ENCODE peak calls at places on chromosomes 6 and 20, in eight cellular contexts. One of them, this sample, is unnamed.

GRCh38 chr6:31116661-31117385 is 2.2 kb downstream of the PSORS1C1 start:
- DNase-seq in endothelial cell: no peak
- DNase-seq in stimulated activated CD8-positive, alpha-beta memory T cell treated with anti-CD3 and anti-CD28 coated beads, Interleukin-2, amount 100 ng/mL, for 48 hours: no peak
- DNase-seq in nephron progenitor cell: no peak
- DNase-seq in AG09319: no peak
- DNase-seq in SK-MEL-5: no peak
- DNase-seq in GM13977: no peak
- DNase-seq in substantia nigra: no peak
- DNase-seq in this sample: no peak

GRCh38 chr20:59144179-59144830 is 19.3 kb upstream of the ZNF831 start:
- DNase-seq in endothelial cell: no peak
- DNase-seq in stimulated activated CD8-positive, alpha-beta memory T cell treated with anti-CD3 and anti-CD28 coated beads, Interleukin-2, amount 100 ng/mL, for 48 hours: peak
- DNase-seq in nephron progenitor cell: no peak
- DNase-seq in AG09319: no peak
- DNase-seq in SK-MEL-5: no peak
- DNase-seq in GM13977: no peak
- DNase-seq in substantia nigra: no peak
- DNase-seq in this sample: no peak

GRCh38 chr6:2209226-2209809 is 36.1 kb downstream of the GMDS start:
- DNase-seq in endothelial cell: peak
- DNase-seq in stimulated activated CD8-positive, alpha-beta memory T cell treated with anti-CD3 and anti-CD28 coated beads, Interleukin-2, amount 100 ng/mL, for 48 hours: peak
- DNase-seq in nephron progenitor cell: peak
- DNase-seq in AG09319: no peak
- DNase-seq in SK-MEL-5: peak
- DNase-seq in GM13977: peak
- DNase-seq in substantia nigra: no peak
- DNase-seq in this sample: no peak

GRCh38 chr20:13220194-13220856 is 749 bp upstream of the ISM1 start:
- DNase-seq in endothelial cell: peak
- DNase-seq in stimulated activated CD8-positive, alpha-beta memory T cell treated with anti-CD3 and anti-CD28 coated beads, Interleukin-2, amount 100 ng/mL, for 48 hours: no peak
- DNase-seq in nephron progenitor cell: peak
- DNase-seq in AG09319: no peak
- DNase-seq in SK-MEL-5: no peak
- DNase-seq in GM13977: peak
- DNase-seq in substantia nigra: no peak
- DNase-seq in this sample: no peak

GRCh38 chr6:30726506-30727413 is 6.6 kb downstream of the TUBB start:
- DNase-seq in endothelial cell: no peak
- DNase-seq in stimulated activated CD8-positive, alpha-beta memory T cell treated with anti-CD3 and anti-CD28 coated beads, Interleukin-2, amount 100 ng/mL, for 48 hours: no peak
- DNase-seq in nephron progenitor cell: no peak
- DNase-seq in AG09319: no peak
- DNase-seq in SK-MEL-5: no peak
- DNase-seq in GM13977: no peak
- DNase-seq in substantia nigra: no peak
- DNase-seq in this sample: no peak

GRCh38 chr6:135383766-135384165 is 113.8 kb downstream of the AHI1 start:
- DNase-seq in endothelial cell: no peak
- DNase-seq in stimulated activated CD8-positive, alpha-beta memory T cell treated with anti-CD3 and anti-CD28 coated beads, Interleukin-2, amount 100 ng/mL, for 48 hours: no peak
- DNase-seq in nephron progenitor cell: no peak
- DNase-seq in AG09319: no peak
- DNase-seq in SK-MEL-5: no peak
- DNase-seq in GM13977: no peak
- DNase-seq in substantia nigra: no peak
- DNase-seq in this sample: no peak

GRCh38 chr20:53413188-53413631 is 180.4 kb downstream of the ZNF217 start:
- DNase-seq in endothelial cell: peak
- DNase-seq in stimulated activated CD8-positive, alpha-beta memory T cell treated with anti-CD3 and anti-CD28 coated beads, Interleukin-2, amount 100 ng/mL, for 48 hours: peak
- DNase-seq in nephron progenitor cell: peak
- DNase-seq in AG09319: no peak
- DNase-seq in SK-MEL-5: peak
- DNase-seq in GM13977: peak
- DNase-seq in substantia nigra: no peak
- DNase-seq in this sample: peak

GRCh38 chr6:25601797-25602679 is 50.0 kb upstream of the SCGN start:
- DNase-seq in endothelial cell: no peak
- DNase-seq in stimulated activated CD8-positive, alpha-beta memory T cell treated with anti-CD3 and anti-CD28 coated beads, Interleukin-2, amount 100 ng/mL, for 48 hours: no peak
- DNase-seq in nephron progenitor cell: no peak
- DNase-seq in AG09319: peak
- DNase-seq in SK-MEL-5: peak
- DNase-seq in GM13977: peak
- DNase-seq in substantia nigra: no peak
- DNase-seq in this sample: no peak

GRCh38 chr6:158773581-158774449 is 45.4 kb downstream of the EZR start:
- DNase-seq in endothelial cell: no peak
- DNase-seq in stimulated activated CD8-positive, alpha-beta memory T cell treated with anti-CD3 and anti-CD28 coated beads, Interleukin-2, amount 100 ng/mL, for 48 hours: no peak
- DNase-seq in nephron progenitor cell: no peak
- DNase-seq in AG09319: no peak
- DNase-seq in SK-MEL-5: peak
- DNase-seq in GM13977: no peak
- DNase-seq in substantia nigra: no peak
- DNase-seq in this sample: no peak

GRCh38 chr6:73640179-73640750 is 13.5 kb downstream of the SLC17A5 start:
- DNase-seq in endothelial cell: no peak
- DNase-seq in stimulated activated CD8-positive, alpha-beta memory T cell treated with anti-CD3 and anti-CD28 coated beads, Interleukin-2, amount 100 ng/mL, for 48 hours: no peak
- DNase-seq in nephron progenitor cell: no peak
- DNase-seq in AG09319: no peak
- DNase-seq in SK-MEL-5: no peak
- DNase-seq in GM13977: no peak
- DNase-seq in substantia nigra: no peak
- DNase-seq in this sample: no peak

GRCh38 chr6:85464260-85464644 is 14.4 kb downstream of the NT5E start:
- DNase-seq in endothelial cell: no peak
- DNase-seq in stimulated activated CD8-positive, alpha-beta memory T cell treated with anti-CD3 and anti-CD28 coated beads, Interleukin-2, amount 100 ng/mL, for 48 hours: no peak
- DNase-seq in nephron progenitor cell: no peak
- DNase-seq in AG09319: peak
- DNase-seq in SK-MEL-5: peak
- DNase-seq in GM13977: no peak
- DNase-seq in substantia nigra: peak
- DNase-seq in this sample: no peak

GRCh38 chr6:53744321-53744720 is 50.5 kb upstream of the LRRC1 start:
- DNase-seq in endothelial cell: no peak
- DNase-seq in stimulated activated CD8-positive, alpha-beta memory T cell treated with anti-CD3 and anti-CD28 coated beads, Interleukin-2, amount 100 ng/mL, for 48 hours: no peak
- DNase-seq in nephron progenitor cell: no peak
- DNase-seq in AG09319: no peak
- DNase-seq in SK-MEL-5: no peak
- DNase-seq in GM13977: no peak
- DNase-seq in substantia nigra: no peak
- DNase-seq in this sample: no peak

GRCh38 chr20:62252342-62252966 is 14.1 kb downstream of the OSBPL2 start:
- DNase-seq in endothelial cell: no peak
- DNase-seq in stimulated activated CD8-positive, alpha-beta memory T cell treated with anti-CD3 and anti-CD28 coated beads, Interleukin-2, amount 100 ng/mL, for 48 hours: no peak
- DNase-seq in nephron progenitor cell: no peak
- DNase-seq in AG09319: no peak
- DNase-seq in SK-MEL-5: no peak
- DNase-seq in GM13977: no peak
- DNase-seq in substantia nigra: no peak
- DNase-seq in this sample: no peak

GRCh38 chr6:54238407-54238806 is 69.8 kb upstream of the TINAG start:
- DNase-seq in endothelial cell: no peak
- DNase-seq in stimulated activated CD8-positive, alpha-beta memory T cell treated with anti-CD3 and anti-CD28 coated beads, Interleukin-2, amount 100 ng/mL, for 48 hours: no peak
- DNase-seq in nephron progenitor cell: no peak
- DNase-seq in AG09319: peak
- DNase-seq in SK-MEL-5: no peak
- DNase-seq in GM13977: no peak
- DNase-seq in substantia nigra: no peak
- DNase-seq in this sample: no peak

GRCh38 chr6:13624871-13625288 is 9.7 kb downstream of the NOL7 start:
- DNase-seq in endothelial cell: no peak
- DNase-seq in stimulated activated CD8-positive, alpha-beta memory T cell treated with anti-CD3 and anti-CD28 coated beads, Interleukin-2, amount 100 ng/mL, for 48 hours: no peak
- DNase-seq in nephron progenitor cell: no peak
- DNase-seq in AG09319: no peak
- DNase-seq in SK-MEL-5: peak
- DNase-seq in GM13977: peak
- DNase-seq in substantia nigra: no peak
- DNase-seq in this sample: no peak

GRCh38 chr20:35312348-35312747 is 20.1 kb upstream of the FAM83C start:
- DNase-seq in endothelial cell: no peak
- DNase-seq in stimulated activated CD8-positive, alpha-beta memory T cell treated with anti-CD3 and anti-CD28 coated beads, Interleukin-2, amount 100 ng/mL, for 48 hours: no peak
- DNase-seq in nephron progenitor cell: no peak
- DNase-seq in AG09319: peak
- DNase-seq in SK-MEL-5: no peak
- DNase-seq in GM13977: no peak
- DNase-seq in substantia nigra: no peak
- DNase-seq in this sample: no peak

GRCh38 chr20:11431613-11432012 is 486.1 kb upstream of the BTBD3 start:
- DNase-seq in endothelial cell: no peak
- DNase-seq in stimulated activated CD8-positive, alpha-beta memory T cell treated with anti-CD3 and anti-CD28 coated beads, Interleukin-2, amount 100 ng/mL, for 48 hours: no peak
- DNase-seq in nephron progenitor cell: no peak
- DNase-seq in AG09319: no peak
- DNase-seq in SK-MEL-5: no peak
- DNase-seq in GM13977: no peak
- DNase-seq in substantia nigra: no peak
- DNase-seq in this sample: no peak

GRCh38 chr20:38663660-38664059 is 60.6 kb upstream of the SLC32A1 start:
- DNase-seq in endothelial cell: no peak
- DNase-seq in stimulated activated CD8-positive, alpha-beta memory T cell treated with anti-CD3 and anti-CD28 coated beads, Interleukin-2, amount 100 ng/mL, for 48 hours: no peak
- DNase-seq in nephron progenitor cell: no peak
- DNase-seq in AG09319: no peak
- DNase-seq in SK-MEL-5: no peak
- DNase-seq in GM13977: no peak
- DNase-seq in substantia nigra: no peak
- DNase-seq in this sample: no peak

GRCh38 chr6:154229796-154230195 is 126.8 kb downstream of the IPCEF1 start:
- DNase-seq in endothelial cell: no peak
- DNase-seq in stimulated activated CD8-positive, alpha-beta memory T cell treated with anti-CD3 and anti-CD28 coated beads, Interleukin-2, amount 100 ng/mL, for 48 hours: peak
- DNase-seq in nephron progenitor cell: no peak
- DNase-seq in AG09319: no peak
- DNase-seq in SK-MEL-5: peak
- DNase-seq in GM13977: no peak
- DNase-seq in substantia nigra: no peak
- DNase-seq in this sample: no peak

GRCh38 chr6:90005048-90005827 is 111.0 kb downstream of the GJA10 start:
- DNase-seq in endothelial cell: no peak
- DNase-seq in stimulated activated CD8-positive, alpha-beta memory T cell treated with anti-CD3 and anti-CD28 coated beads, Interleukin-2, amount 100 ng/mL, for 48 hours: no peak
- DNase-seq in nephron progenitor cell: no peak
- DNase-seq in AG09319: no peak
- DNase-seq in SK-MEL-5: no peak
- DNase-seq in GM13977: no peak
- DNase-seq in substantia nigra: no peak
- DNase-seq in this sample: no peak

GRCh38 chr6:28337103-28337520 is 1.2 kb upstream of the ZSCAN31 start:
- DNase-seq in endothelial cell: no peak
- DNase-seq in stimulated activated CD8-positive, alpha-beta memory T cell treated with anti-CD3 and anti-CD28 coated beads, Interleukin-2, amount 100 ng/mL, for 48 hours: no peak
- DNase-seq in nephron progenitor cell: no peak
- DNase-seq in AG09319: no peak
- DNase-seq in SK-MEL-5: no peak
- DNase-seq in GM13977: no peak
- DNase-seq in substantia nigra: no peak
- DNase-seq in this sample: no peak

GRCh38 chr6:138012682-138013081 is 94.5 kb downstream of the PERP start:
- DNase-seq in endothelial cell: no peak
- DNase-seq in stimulated activated CD8-positive, alpha-beta memory T cell treated with anti-CD3 and anti-CD28 coated beads, Interleukin-2, amount 100 ng/mL, for 48 hours: no peak
- DNase-seq in nephron progenitor cell: no peak
- DNase-seq in AG09319: no peak
- DNase-seq in SK-MEL-5: no peak
- DNase-seq in GM13977: no peak
- DNase-seq in substantia nigra: no peak
- DNase-seq in this sample: no peak

GRCh38 chr6:52543729-52544324 is 33.0 kb downstream of the TRAM2 start:
- DNase-seq in endothelial cell: no peak
- DNase-seq in stimulated activated CD8-positive, alpha-beta memory T cell treated with anti-CD3 and anti-CD28 coated beads, Interleukin-2, amount 100 ng/mL, for 48 hours: no peak
- DNase-seq in nephron progenitor cell: peak
- DNase-seq in AG09319: no peak
- DNase-seq in SK-MEL-5: no peak
- DNase-seq in GM13977: no peak
- DNase-seq in substantia nigra: no peak
- DNase-seq in this sample: no peak

GRCh38 chr6:44217332-44218143 is 812 bp downstream of the MYMX start:
- DNase-seq in endothelial cell: no peak
- DNase-seq in stimulated activated CD8-positive, alpha-beta memory T cell treated with anti-CD3 and anti-CD28 coated beads, Interleukin-2, amount 100 ng/mL, for 48 hours: no peak
- DNase-seq in nephron progenitor cell: peak
- DNase-seq in AG09319: no peak
- DNase-seq in SK-MEL-5: no peak
- DNase-seq in GM13977: peak
- DNase-seq in substantia nigra: peak
- DNase-seq in this sample: no peak

GRCh38 chr20:50868509-50869495 is 62.4 kb downstream of the ADNP start:
- DNase-seq in endothelial cell: no peak
- DNase-seq in stimulated activated CD8-positive, alpha-beta memory T cell treated with anti-CD3 and anti-CD28 coated beads, Interleukin-2, amount 100 ng/mL, for 48 hours: no peak
- DNase-seq in nephron progenitor cell: no peak
- DNase-seq in AG09319: no peak
- DNase-seq in SK-MEL-5: no peak
- DNase-seq in GM13977: no peak
- DNase-seq in substantia nigra: no peak
- DNase-seq in this sample: no peak